ENCODE peak calls at places on chromosomes 7 and 10, in four cellular contexts. K is GM12878, H is HepG2, Z is H1. T is an unnamed sample. For H3K36me3, the result is how much of the 10 kb centered on the place peaks cover.

GRCh38 chr7:120114626-120115025 is 158.3 kb upstream of the KCND2 start:
- DNase-seq in H (no peak), K (no peak), Z (no peak), T (no peak)

GRCh38 chr10:57769298-57769697 is 498.4 kb downstream of the IPMK start:
- DNase-seq in Z (no peak), H (no peak), K (no peak), T (no peak)

GRCh38 chr10:97069576-97070362 is 116.0 kb downstream of the SLIT1 start:
- DNase-seq in K (no peak), H (no peak), Z (no peak), T (no peak)

GRCh38 chr10:75512534-75512933 is 81.1 kb downstream of the LRMDA start:
- DNase-seq in H (no peak), Z (no peak), K (no peak), T (no peak)

GRCh38 chr10:131946321-131946751 is 35.4 kb downstream of the BNIP3 start:
- DNase-seq in K (no peak), H (no peak), Z (no peak), T (no peak)

GRCh38 chr7:28411876-28412662 is at the start of gene CREB5:
- DNase-seq in Z (no peak), H (no peak), K (no peak), T (no peak)

GRCh38 chr10:88232029-88232895 is 350.9 kb downstream of the RNLS start:
- DNase-seq in Z (no peak), H (no peak), K (no peak), T (no peak)

GRCh38 chr10:20105236-20105635 is 289.0 kb downstream of the PLXDC2 start:
- DNase-seq in H (no peak), K (no peak), Z (no peak), T (no peak)

DNA sequence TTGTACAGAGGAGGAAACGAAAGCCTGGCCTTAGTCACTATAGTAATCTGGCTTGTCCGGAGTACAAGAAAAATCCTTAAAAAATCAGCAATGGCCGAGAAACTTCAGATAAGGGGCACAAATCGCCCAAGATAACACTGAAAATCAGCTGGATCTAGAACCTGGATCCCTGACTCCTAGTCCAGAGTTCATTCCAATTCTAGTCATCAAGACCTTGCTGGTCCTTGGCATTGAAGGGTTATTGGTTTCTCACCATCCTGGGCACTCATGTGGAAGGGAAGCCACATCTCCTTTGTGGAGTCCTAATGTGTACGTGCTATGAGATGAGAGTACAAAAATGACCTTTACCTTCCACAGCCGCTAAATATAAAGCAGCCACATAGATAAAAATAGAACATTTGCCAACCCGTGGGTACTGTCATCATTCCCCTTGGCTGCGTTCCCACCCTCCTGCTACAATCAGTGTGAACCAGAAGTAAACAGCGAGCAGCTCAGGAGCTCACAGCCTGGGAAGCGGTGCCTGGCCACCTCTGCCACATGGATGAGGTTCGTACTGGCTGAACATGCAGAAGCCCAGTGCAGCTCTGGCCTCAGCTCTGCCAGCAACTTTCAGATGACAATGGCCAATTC is 116.0 kb upstream of the PDLIM1 start:
- DNase-seq in K (no peak), H (no peak), Z (no peak), T (no peak)
- TF ChIP-seq SUZ12 in K (no peak), H (no peak), Z (no peak), T (no peak)

GRCh38 chr7:127844707-127845331 is 186.4 kb downstream of the LRRC4 start:
- DNase-seq in H (no peak), K (no peak), Z (no peak), T (no peak)
- H3K36me3 ChIP-seq in H (half or more), K (under half), Z (under half), T (under half)

GRCh38 chr7:98202367-98203195 is 8.7 kb upstream of the BHLHA15 start:
- DNase-seq in H (no peak), K (peak), Z (no peak), T (no peak)

GRCh38 chr7:98205162-98205845 is 5.9 kb upstream of the BHLHA15 start:
- DNase-seq in Z (no peak), K (no peak), H (no peak), T (no peak)

GRCh38 chr7:98204670-98205069 is 6.6 kb upstream of the BHLHA15 start:
- DNase-seq in K (no peak), H (no peak), Z (no peak), T (no peak)

GRCh38 chr7:98203964-98204605 is 7.2 kb upstream of the BHLHA15 start:
- DNase-seq in H (no peak), Z (no peak), K (no peak), T (no peak)

GRCh38 chr7:98203261-98203963 is 7.8 kb upstream of the BHLHA15 start:
- DNase-seq in K (no peak), H (no peak), Z (no peak), T (no peak)
- TF ChIP-seq SUZ12 in K (no peak), H (no peak), Z (no peak), T (no peak)

DNA sequence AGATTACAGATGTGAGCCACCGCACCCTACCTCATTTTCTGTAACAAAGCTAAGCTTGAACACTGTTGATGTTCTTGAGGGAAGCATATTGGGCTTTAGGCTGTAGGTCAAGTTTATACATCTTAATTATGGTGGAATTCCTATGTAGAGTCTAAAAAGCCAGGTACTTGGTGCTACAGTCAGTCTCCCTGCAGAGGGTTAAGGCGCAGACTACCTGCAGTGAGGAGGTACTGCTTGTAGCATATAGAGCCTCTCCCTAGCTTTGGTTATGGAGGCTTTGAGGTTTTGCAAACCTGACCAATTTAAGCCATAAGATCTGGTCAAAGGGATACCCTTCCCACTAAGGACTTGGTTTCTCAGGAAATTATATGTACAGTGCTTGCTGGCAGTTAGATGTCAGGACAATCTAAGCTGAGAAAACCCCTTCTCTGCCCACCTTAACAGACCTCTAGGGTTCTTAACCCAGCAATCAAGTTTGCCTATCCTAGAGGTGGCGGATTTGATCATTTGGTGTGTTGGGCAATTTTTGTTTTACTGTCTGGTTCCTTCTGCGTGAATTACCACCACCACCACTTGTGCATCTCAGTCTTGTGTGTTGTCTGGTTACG is 6.0 kb downstream of the PPIA start:
- DNase-seq in K (no peak), Z (no peak), H (no peak), T (no peak)
- H3K36me3 ChIP-seq in K (under half), Z (under half), H (under half), T (half or more)

DNA sequence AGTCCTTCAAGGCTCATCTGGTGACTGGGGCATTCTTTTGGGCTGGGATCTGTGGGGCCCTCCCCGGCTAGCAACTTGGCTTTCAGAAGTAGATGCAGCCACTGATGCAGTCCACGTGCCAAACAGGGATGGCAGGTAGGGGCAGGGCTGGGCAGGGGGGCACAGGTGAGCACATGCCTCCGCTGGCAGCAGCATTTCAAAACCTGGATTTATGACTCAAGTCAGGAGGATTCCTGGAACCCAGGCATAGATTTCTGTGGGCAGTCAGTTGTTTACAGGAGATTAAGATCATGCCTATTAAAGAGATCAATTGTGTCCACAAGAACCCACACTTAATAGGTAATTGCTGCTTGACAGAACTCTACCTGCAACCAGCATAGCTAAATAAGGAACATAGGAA is 839 bp upstream of the HABP2 start:
- DNase-seq in K (no peak), Z (no peak), H (no peak), T (no peak)
- TF ChIP-seq SUZ12 in K (no peak), Z (no peak), H (no peak), T (no peak)

GRCh38 chr7:2920956-2921708 is 77.0 kb upstream of the GNA12 start:
- DNase-seq in Z (no peak), H (no peak), K (no peak), T (no peak)
- H3K36me3 ChIP-seq in Z (under half), H (under half), K (under half), T (under half)